ENCODE peak calls at places on chromosome 17, in eight cellular contexts. E, U, X, G, W, Q, O and F are unnamed samples.

GRCh38 chr17:29753845-29754439 is 131.2 kb upstream of the CORO6 start:
- DNase-seq in E (no peak), U (no peak), X (no peak), G (no peak), W (no peak), Q (no peak), O (no peak), F (no peak)

GRCh38 chr17:18258356-18259038 is at the start of gene FLII:
- DNase-seq in E (peak), U (no peak), X (no peak), G (peak), W (peak), Q (no peak), O (peak), F (peak)

GRCh38 chr17:57699751-57700186 is 45.3 kb downstream of the CCDC182 start:
- DNase-seq in E (no peak), U (no peak), X (no peak), G (no peak), W (peak), Q (no peak), O (no peak), F (no peak)

GRCh38 chr17:75032896-75033294 is 13.9 kb downstream of the ATP5PD start:
- DNase-seq in E (peak), U (no peak), X (no peak), G (no peak), W (no peak), Q (no peak), O (no peak), F (no peak)

GRCh38 chr17:29583324-29584248 is 5.9 kb downstream of the GIT1 start:
- DNase-seq in E (no peak), U (no peak), X (no peak), G (no peak), W (no peak), Q (no peak), O (no peak), F (no peak)

GRCh38 chr17:83064732-83065659 is 14.4 kb upstream of the METRNL start:
- DNase-seq in E (no peak), U (no peak), X (no peak), G (no peak), W (peak), Q (no peak), O (no peak), F (peak)

GRCh38 chr17:50631908-50632571 is 2.6 kb upstream of the ABCC3 start:
- DNase-seq in E (no peak), U (no peak), X (no peak), G (no peak), W (no peak), Q (no peak), O (no peak), F (peak)

GRCh38 chr17:60154616-60155426 is 5.0 kb downstream of the CA4 start:
- DNase-seq in E (peak), U (no peak), X (no peak), G (peak), W (no peak), Q (no peak), O (no peak), F (no peak)

GRCh38 chr17:30278032-30278431 is 13.7 kb downstream of the BLMH start:
- DNase-seq in E (peak), U (peak), X (no peak), G (no peak), W (no peak), Q (no peak), O (no peak), F (peak)